ENCODE peak calls at places on chromosomes 5 and 9, in seven cellular contexts. One of them, this sample, is unnamed.

GRCh38 chr5:180001742-180002141 is 69.8 kb downstream of the RNF130 start:
- DNase-seq in brain microvascular endothelial cell: no peak
- DNase-seq in uterus: no peak
- DNase-seq in tibial nerve: no peak
- DNase-seq in HCT116: no peak
- DNase-seq in IMR-90: no peak
- DNase-seq in aorta: no peak
- DNase-seq in this sample: no peak

GRCh38 chr9:93255994-93256877 is 72.3 kb downstream of the WNK2 start:
- DNase-seq in HCT116: no peak
- DNase-seq in brain microvascular endothelial cell: no peak
- DNase-seq in IMR-90: no peak
- DNase-seq in aorta: peak; percentile 31
- DNase-seq in tibial nerve: no peak
- DNase-seq in uterus: no peak
- DNase-seq in this sample: peak; percentile 23

GRCh38 chr5:32272746-32273145 is 40.0 kb downstream of the MTMR12 start:
- DNase-seq in brain microvascular endothelial cell: no peak
- DNase-seq in HCT116: no peak
- DNase-seq in uterus: no peak
- DNase-seq in IMR-90: no peak
- DNase-seq in aorta: no peak
- DNase-seq in tibial nerve: no peak
- DNase-seq in this sample: no peak

GRCh38 chr5:172849636-172850453 is 15.8 kb downstream of the ERGIC1 start:
- DNase-seq in uterus: no peak
- DNase-seq in tibial nerve: no peak
- DNase-seq in HCT116: no peak
- DNase-seq in aorta: no peak
- DNase-seq in brain microvascular endothelial cell: no peak
- DNase-seq in IMR-90: no peak
- DNase-seq in this sample: no peak

GRCh38 chr9:9996259-9996658 is 616.5 kb downstream of the PTPRD start:
- DNase-seq in uterus: no peak
- DNase-seq in tibial nerve: no peak
- DNase-seq in IMR-90: no peak
- DNase-seq in aorta: no peak
- DNase-seq in brain microvascular endothelial cell: no peak
- DNase-seq in HCT116: no peak
- DNase-seq in this sample: no peak

GRCh38 chr9:97889941-97890557 is 32.3 kb downstream of the TRMO start:
- DNase-seq in tibial nerve: no peak
- DNase-seq in HCT116: no peak
- DNase-seq in uterus: no peak
- DNase-seq in aorta: no peak
- DNase-seq in brain microvascular endothelial cell: no peak
- DNase-seq in IMR-90: no peak
- DNase-seq in this sample: no peak

GRCh38 chr9:78866228-78867132 is 569.6 kb downstream of the PSAT1 start:
- DNase-seq in tibial nerve: no peak
- DNase-seq in IMR-90: peak; percentile 96
- DNase-seq in brain microvascular endothelial cell: peak; percentile 87
- DNase-seq in HCT116: peak; percentile 13
- DNase-seq in aorta: no peak
- DNase-seq in uterus: no peak
- DNase-seq in this sample: no peak

GRCh38 chr9:22469928-22470544 is 23.4 kb downstream of the DMRTA1 start:
- DNase-seq in aorta: no peak
- DNase-seq in tibial nerve: peak; percentile 54
- DNase-seq in uterus: no peak
- DNase-seq in brain microvascular endothelial cell: peak; percentile 36
- DNase-seq in IMR-90: peak; percentile 13
- DNase-seq in HCT116: peak; percentile 26
- DNase-seq in this sample: no peak

GRCh38 chr5:95715799-95716461 is 15.2 kb upstream of the RHOBTB3 start:
- DNase-seq in HCT116: peak; percentile 63
- DNase-seq in uterus: no peak
- DNase-seq in aorta: no peak
- DNase-seq in IMR-90: peak; percentile 76
- DNase-seq in brain microvascular endothelial cell: peak; percentile 70
- DNase-seq in tibial nerve: no peak
- DNase-seq in this sample: no peak

GRCh38 chr9:21096172-21096900 is 18.6 kb upstream of the IFNB1 start:
- DNase-seq in uterus: no peak
- DNase-seq in IMR-90: peak; percentile 61
- DNase-seq in tibial nerve: no peak
- DNase-seq in brain microvascular endothelial cell: peak; percentile 26
- DNase-seq in HCT116: no peak
- DNase-seq in aorta: no peak
- DNase-seq in this sample: no peak

GRCh38 chr9:20591223-20591622 is 31.1 kb downstream of the MLLT3 start:
- DNase-seq in brain microvascular endothelial cell: peak; percentile 24
- DNase-seq in uterus: no peak
- DNase-seq in tibial nerve: no peak
- DNase-seq in HCT116: no peak
- DNase-seq in IMR-90: peak; percentile 69
- DNase-seq in aorta: no peak
- DNase-seq in this sample: no peak

GRCh38 chr9:113593682-113594281 is 130.3 kb downstream of the RGS3 start:
- DNase-seq in aorta: peak; percentile 97
- DNase-seq in tibial nerve: peak; percentile 73
- DNase-seq in brain microvascular endothelial cell: peak; percentile 99
- DNase-seq in IMR-90: peak; percentile 98
- DNase-seq in uterus: peak; percentile 93
- DNase-seq in HCT116: peak; percentile 49
- DNase-seq in this sample: peak; percentile 32

GRCh38 chr5:31193591-31194457 is at the start of gene CDH6:
- DNase-seq in IMR-90: peak; percentile 75
- DNase-seq in HCT116: no peak
- DNase-seq in tibial nerve: no peak
- DNase-seq in brain microvascular endothelial cell: peak; percentile 71
- DNase-seq in aorta: peak; percentile 55
- DNase-seq in uterus: peak; percentile 16
- DNase-seq in this sample: no peak

GRCh38 chr5:1031306-1031959 is 22.8 kb downstream of the NKD2 start:
- DNase-seq in tibial nerve: no peak
- DNase-seq in aorta: no peak
- DNase-seq in brain microvascular endothelial cell: no peak
- DNase-seq in HCT116: no peak
- DNase-seq in uterus: no peak
- DNase-seq in IMR-90: no peak
- DNase-seq in this sample: no peak

GRCh38 chr5:139648205-139649081 is at the start of gene CXXC5:
- DNase-seq in IMR-90: peak; percentile 83
- DNase-seq in uterus: peak; percentile 83
- DNase-seq in HCT116: no peak
- DNase-seq in brain microvascular endothelial cell: peak; percentile 72
- DNase-seq in tibial nerve: peak; percentile 64
- DNase-seq in aorta: peak; percentile 92
- DNase-seq in this sample: peak; percentile 94

GRCh38 chr9:69898714-69899209 is 78.1 kb downstream of the CFAP95 start:
- DNase-seq in aorta: no peak
- DNase-seq in tibial nerve: no peak
- DNase-seq in IMR-90: peak; percentile 92
- DNase-seq in brain microvascular endothelial cell: peak; percentile 74
- DNase-seq in HCT116: peak; percentile 85
- DNase-seq in uterus: no peak
- DNase-seq in this sample: no peak

GRCh38 chr5:36647046-36647445 is 40.6 kb downstream of the SLC1A3 start:
- DNase-seq in IMR-90: no peak
- DNase-seq in uterus: no peak
- DNase-seq in tibial nerve: no peak
- DNase-seq in brain microvascular endothelial cell: no peak
- DNase-seq in HCT116: no peak
- DNase-seq in aorta: no peak
- DNase-seq in this sample: no peak

GRCh38 chr5:175654807-175655206 is 3.1 kb upstream of the HRH2 start:
- DNase-seq in uterus: no peak
- DNase-seq in HCT116: no peak
- DNase-seq in IMR-90: no peak
- DNase-seq in brain microvascular endothelial cell: no peak
- DNase-seq in aorta: no peak
- DNase-seq in tibial nerve: no peak
- DNase-seq in this sample: no peak

GRCh38 chr5:64746446-64746845 is 22.0 kb downstream of the SREK1IP1 start:
- DNase-seq in uterus: no peak
- DNase-seq in brain microvascular endothelial cell: no peak
- DNase-seq in aorta: no peak
- DNase-seq in HCT116: no peak
- DNase-seq in IMR-90: peak; percentile 41
- DNase-seq in tibial nerve: no peak
- DNase-seq in this sample: no peak

GRCh38 chr9:106880863-106881262 is 17.9 kb downstream of the ZNF462 start:
- DNase-seq in HCT116: no peak
- DNase-seq in tibial nerve: no peak
- DNase-seq in aorta: no peak
- DNase-seq in brain microvascular endothelial cell: no peak
- DNase-seq in IMR-90: peak; percentile 82
- DNase-seq in uterus: no peak
- DNase-seq in this sample: no peak

DNA sequence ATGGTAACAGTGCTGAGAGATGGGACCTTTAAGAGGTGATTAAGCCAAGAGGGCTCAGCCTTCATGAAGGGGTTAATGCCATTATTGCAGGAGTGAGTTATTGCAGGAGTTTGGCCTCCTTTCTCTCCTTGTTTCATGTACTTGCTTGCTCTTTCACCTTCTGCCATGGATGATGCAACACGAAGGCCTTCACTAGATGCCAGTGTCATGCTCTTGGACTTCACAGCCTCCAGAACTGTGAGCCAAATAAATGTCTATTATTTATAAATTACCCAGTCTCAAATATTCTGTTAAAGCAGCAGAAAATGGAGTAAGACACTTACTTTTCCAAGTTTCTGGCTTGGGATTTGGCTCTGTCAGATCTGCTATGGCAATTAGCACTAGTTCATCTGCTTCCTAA is 38.4 kb upstream of the RECK start:
- DNase-seq in HCT116: no peak
- DNase-seq in tibial nerve: no peak
- DNase-seq in IMR-90: no peak
- DNase-seq in brain microvascular endothelial cell: no peak
- DNase-seq in uterus: no peak
- DNase-seq in aorta: no peak
- DNase-seq in this sample: no peak
- H3K27ac ChIP-seq in HCT116: no peak overlapping the region
- H3K27ac ChIP-seq in tibial nerve: no peak overlapping the region
- H3K27ac ChIP-seq in IMR-90: no peak overlapping the region
- H3K27ac ChIP-seq in brain microvascular endothelial cell: no peak overlapping the region
- H3K27ac ChIP-seq in uterus: no peak overlapping the region
- H3K27ac ChIP-seq in aorta: no peak overlapping the region
- H3K27ac ChIP-seq in this sample: no peak overlapping the region

GRCh38 chr5:71601222-71602026 is 14.3 kb downstream of the MCCC2 start:
- DNase-seq in brain microvascular endothelial cell: peak; percentile 95
- DNase-seq in uterus: no peak
- DNase-seq in HCT116: peak; percentile 95
- DNase-seq in aorta: peak; percentile 66
- DNase-seq in tibial nerve: no peak
- DNase-seq in IMR-90: peak; percentile 98
- DNase-seq in this sample: no peak

GRCh38 chr5:71597001-71597400 is 9.9 kb downstream of the MCCC2 start:
- DNase-seq in IMR-90: no peak
- DNase-seq in aorta: no peak
- DNase-seq in HCT116: no peak
- DNase-seq in uterus: no peak
- DNase-seq in brain microvascular endothelial cell: no peak
- DNase-seq in tibial nerve: no peak
- DNase-seq in this sample: no peak

GRCh38 chr5:71596169-71596568 is 9.0 kb downstream of the MCCC2 start:
- DNase-seq in uterus: no peak
- DNase-seq in HCT116: no peak
- DNase-seq in brain microvascular endothelial cell: peak; percentile 14
- DNase-seq in IMR-90: peak; percentile 8
- DNase-seq in tibial nerve: no peak
- DNase-seq in aorta: no peak
- DNase-seq in this sample: no peak

DNA sequence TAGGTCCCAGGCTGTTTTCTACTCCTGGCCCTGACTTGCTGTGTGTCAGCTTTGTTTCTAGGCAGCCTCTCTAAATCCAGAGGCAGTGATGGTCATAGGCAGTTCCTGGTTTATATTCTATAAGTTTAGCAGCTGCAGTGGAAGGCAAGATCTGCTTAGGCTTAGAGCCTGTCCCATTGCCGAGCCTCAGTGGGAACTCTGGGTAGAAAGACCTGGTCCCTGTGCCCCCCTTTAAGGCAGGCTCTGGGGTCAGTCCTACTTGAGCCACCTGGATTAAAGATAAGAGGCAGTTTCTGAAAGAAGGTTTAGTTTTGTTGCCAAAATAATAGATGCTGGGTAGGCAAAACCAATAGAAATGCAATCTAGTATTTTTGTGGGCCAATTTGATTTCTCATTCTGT is 13.6 kb downstream of the MCCC2 start:
- DNase-seq in tibial nerve: no peak
- DNase-seq in HCT116: no peak
- DNase-seq in brain microvascular endothelial cell: no peak
- DNase-seq in uterus: no peak
- DNase-seq in aorta: no peak
- DNase-seq in IMR-90: no peak
- DNase-seq in this sample: no peak
- H3K27ac ChIP-seq in tibial nerve: no peak overlapping the region
- H3K27ac ChIP-seq in HCT116: peak overlapping the region; percentile 76
- H3K27ac ChIP-seq in brain microvascular endothelial cell: peak overlapping the region; percentile 88
- H3K27ac ChIP-seq in uterus: no peak overlapping the region
- H3K27ac ChIP-seq in aorta: peak overlapping the region; percentile 86
- H3K27ac ChIP-seq in IMR-90: peak overlapping the region; percentile 54
- H3K27ac ChIP-seq in this sample: peak overlapping the region; percentile 35

GRCh38 chr9:129630967-129631672 is 5.2 kb downstream of the NTMT1 start:
- DNase-seq in IMR-90: peak; percentile 49
- DNase-seq in aorta: no peak
- DNase-seq in tibial nerve: no peak
- DNase-seq in brain microvascular endothelial cell: peak; percentile 43
- DNase-seq in HCT116: no peak
- DNase-seq in uterus: no peak
- DNase-seq in this sample: peak; percentile 68
- H3K27ac ChIP-seq in IMR-90: peak overlapping the region; percentile 43
- H3K27ac ChIP-seq in aorta: no peak overlapping the region
- H3K27ac ChIP-seq in tibial nerve: no peak overlapping the region
- H3K27ac ChIP-seq in brain microvascular endothelial cell: no peak overlapping the region
- H3K27ac ChIP-seq in HCT116: no peak overlapping the region
- H3K27ac ChIP-seq in uterus: no peak overlapping the region
- H3K27ac ChIP-seq in this sample: peak overlapping the region; percentile 83

GRCh38 chr5:151459680-151460079 is 12.3 kb downstream of the SLC36A1 start:
- DNase-seq in aorta: no peak
- DNase-seq in HCT116: no peak
- DNase-seq in IMR-90: peak; percentile 58
- DNase-seq in brain microvascular endothelial cell: peak; percentile 61
- DNase-seq in tibial nerve: no peak
- DNase-seq in uterus: no peak
- DNase-seq in this sample: no peak

GRCh38 chr5:151458314-151458713 is 10.9 kb downstream of the SLC36A1 start:
- DNase-seq in HCT116: no peak
- DNase-seq in uterus: no peak
- DNase-seq in IMR-90: no peak
- DNase-seq in brain microvascular endothelial cell: no peak
- DNase-seq in tibial nerve: no peak
- DNase-seq in aorta: no peak
- DNase-seq in this sample: no peak

GRCh38 chr5:151464101-151464500 is 16.7 kb downstream of the SLC36A1 start:
- DNase-seq in uterus: no peak
- DNase-seq in brain microvascular endothelial cell: no peak
- DNase-seq in HCT116: no peak
- DNase-seq in aorta: no peak
- DNase-seq in tibial nerve: no peak
- DNase-seq in IMR-90: no peak
- DNase-seq in this sample: no peak

GRCh38 chr5:151463137-151464029 is 16.0 kb downstream of the SLC36A1 start:
- DNase-seq in HCT116: no peak
- DNase-seq in tibial nerve: no peak
- DNase-seq in IMR-90: no peak
- DNase-seq in brain microvascular endothelial cell: no peak
- DNase-seq in uterus: no peak
- DNase-seq in aorta: no peak
- DNase-seq in this sample: no peak

GRCh38 chr5:151461312-151461711 is 13.9 kb downstream of the SLC36A1 start:
- DNase-seq in aorta: no peak
- DNase-seq in HCT116: no peak
- DNase-seq in brain microvascular endothelial cell: no peak
- DNase-seq in uterus: no peak
- DNase-seq in tibial nerve: no peak
- DNase-seq in IMR-90: no peak
- DNase-seq in this sample: no peak
- H3K27ac ChIP-seq in aorta: no peak overlapping the region
- H3K27ac ChIP-seq in HCT116: no peak overlapping the region
- H3K27ac ChIP-seq in brain microvascular endothelial cell: no peak overlapping the region
- H3K27ac ChIP-seq in uterus: no peak overlapping the region
- H3K27ac ChIP-seq in tibial nerve: no peak overlapping the region
- H3K27ac ChIP-seq in IMR-90: no peak overlapping the region
- H3K27ac ChIP-seq in this sample: no peak overlapping the region